ENCODE peak calls at places on chromosomes 2 and 18, in nine cellular contexts. T is AG10803; O is IMR-90; E is nucleus accumbens; B is bronchial epithelial cell; M is cardiac muscle cell; R is CD8-positive, alpha-beta memory T cell; F is coronary artery; X is fibroblast of villous mesenchyme. G is an unnamed sample.

GRCh38 chr2:180416553-180417113 is 409.5 kb upstream of the CWC22 start:
- DNase-seq in T (no peak), O (no peak), E (no peak), B (no peak), M (no peak), R (no peak), F (no peak), X (no peak), G (no peak)

GRCh38 chr18:63440219-63440618 is 17.9 kb upstream of the VPS4B start:
- DNase-seq in T (peak; percentile 46), O (peak; percentile 11), E (no peak), B (peak; percentile 64), M (no peak), R (no peak), F (no peak), X (no peak), G (peak; percentile 82)

GRCh38 chr2:74101574-74102300 is 46.0 kb downstream of the BOLA3 start:
- DNase-seq in T (no peak), O (no peak), E (no peak), B (no peak), M (no peak), R (no peak), F (no peak), X (no peak), G (no peak)

GRCh38 chr2:1731963-1732768 is 12.1 kb downstream of the PXDN start:
- DNase-seq in T (peak; percentile 97), O (peak; percentile 92), E (no peak), B (no peak), M (no peak), R (no peak), F (peak; percentile 74), X (peak; percentile 99), G (peak; percentile 68)

GRCh38 chr2:211085056-211085680 is 528.8 kb downstream of the CPS1 start:
- DNase-seq in T (peak; percentile 1), O (peak; percentile 1), E (no peak), B (peak; percentile 49), M (peak; percentile 42), R (no peak), F (no peak), X (peak; percentile 6), G (no peak)

GRCh38 chr2:104687147-104687546 is 166.8 kb upstream of the POU3F3 start:
- DNase-seq in T (no peak), O (no peak), E (no peak), B (no peak), M (no peak), R (no peak), F (no peak), X (no peak), G (no peak)

GRCh38 chr2:216911008-216911407 is 51.1 kb upstream of the TNP1 start:
- DNase-seq in T (no peak), O (no peak), E (no peak), B (no peak), M (no peak), R (no peak), F (no peak), X (no peak), G (no peak)

GRCh38 chr2:10080536-10081304 is 509 bp upstream of the CYS1 start:
- DNase-seq in T (no peak), O (no peak), E (no peak), B (no peak), M (no peak), R (peak; percentile 60), F (no peak), X (no peak), G (no peak)

GRCh38 chr2:230870544-230871360 is 6.0 kb downstream of the ITM2C start:
- DNase-seq in T (no peak), O (no peak), E (no peak), B (no peak), M (peak; percentile 66), R (no peak), F (no peak), X (peak; percentile 37), G (no peak)

GRCh38 chr2:218398437-218399390 is 954 bp upstream of the CTDSP1 start:
- DNase-seq in T (peak; percentile 86), O (peak; percentile 45), E (peak; percentile 65), B (peak; percentile 60), M (peak; percentile 88), R (peak; percentile 60), F (peak; percentile 91), X (peak; percentile 87), G (peak; percentile 71)

GRCh38 chr2:28316546-28317335 is 75.9 kb upstream of the FOSL2 start:
- DNase-seq in T (no peak), O (no peak), E (no peak), B (no peak), M (no peak), R (no peak), F (no peak), X (no peak), G (no peak)

GRCh38 chr2:217870528-217871011 is 132.2 kb downstream of the TNS1 start:
- DNase-seq in T (no peak), O (no peak), E (no peak), B (no peak), M (no peak), R (no peak), F (no peak), X (no peak), G (no peak)

GRCh38 chr18:29174891-29175290 is 998.0 kb upstream of the CDH2 start:
- DNase-seq in T (no peak), O (no peak), E (peak; percentile 7), B (no peak), M (no peak), R (no peak), F (no peak), X (no peak), G (no peak)

GRCh38 chr2:39492095-39492590 is 55.1 kb upstream of the MAP4K3 start:
- DNase-seq in T (peak; percentile 93), O (peak; percentile 98), E (no peak), B (peak; percentile 99), M (no peak), R (no peak), F (no peak), X (peak; percentile 97), G (peak; percentile 79)

GRCh38 chr2:8049111-8049720 is 632.6 kb upstream of the ID2 start:
- DNase-seq in T (peak; percentile 70), O (no peak), E (no peak), B (peak; percentile 3), M (peak; percentile 15), R (no peak), F (no peak), X (no peak), G (peak; percentile 25)

GRCh38 chr2:129067921-129068320 is 749.3 kb upstream of the HS6ST1 start:
- DNase-seq in T (no peak), O (no peak), E (no peak), B (no peak), M (no peak), R (no peak), F (no peak), X (no peak), G (no peak)

GRCh38 chr2:156385242-156385641 is 50.9 kb upstream of the GPD2 start:
- DNase-seq in T (no peak), O (no peak), E (no peak), B (no peak), M (no peak), R (no peak), F (no peak), X (no peak), G (no peak)

GRCh38 chr2:48601349-48601748 is 16.3 kb upstream of the GTF2A1L start:
- DNase-seq in T (no peak), O (peak; percentile 41), E (peak; percentile 37), B (peak; percentile 12), M (peak; percentile 35), R (no peak), F (no peak), X (no peak), G (no peak)

GRCh38 chr18:53797998-53798397 is 426.5 kb downstream of the MBD2 start:
- DNase-seq in T (no peak), O (no peak), E (no peak), B (no peak), M (no peak), R (no peak), F (no peak), X (no peak), G (no peak)

GRCh38 chr2:138059967-138060635 is 95.8 kb downstream of the HNMT start:
- DNase-seq in T (peak; percentile 52), O (peak; percentile 41), E (no peak), B (peak; percentile 96), M (no peak), R (no peak), F (no peak), X (peak; percentile 77), G (peak; percentile 35)

GRCh38 chr2:231905026-231905425 is 21.2 kb downstream of the NPPC start:
- DNase-seq in T (no peak), O (no peak), E (no peak), B (no peak), M (no peak), R (no peak), F (no peak), X (no peak), G (no peak)

GRCh38 chr2:134845028-134845427 is 6.6 kb downstream of the ACMSD start:
- DNase-seq in T (no peak), O (no peak), E (no peak), B (no peak), M (no peak), R (no peak), F (no peak), X (no peak), G (no peak)

GRCh38 chr2:95388091-95388692 is 14.3 kb upstream of the FAHD2A start:
- DNase-seq in T (no peak), O (no peak), E (no peak), B (no peak), M (no peak), R (no peak), F (peak; percentile 60), X (no peak), G (no peak)

GRCh38 chr18:13048061-13048605 is 57.0 kb downstream of the CEP192 start:
- DNase-seq in T (peak; percentile 67), O (no peak), E (no peak), B (no peak), M (no peak), R (no peak), F (no peak), X (no peak), G (no peak)

GRCh38 chr2:121699421-121700328 is 37.0 kb downstream of the NIFK start:
- DNase-seq in T (peak; percentile 76), O (peak; percentile 84), E (no peak), B (peak; percentile 96), M (no peak), R (peak; percentile 90), F (no peak), X (peak; percentile 54), G (peak; percentile 90)

GRCh38 chr2:229901819-229902218 is 20.0 kb downstream of the TRIP12 start:
- DNase-seq in T (peak; percentile 66), O (peak; percentile 73), E (no peak), B (peak; percentile 68), M (no peak), R (no peak), F (no peak), X (peak; percentile 63), G (peak; percentile 81)

GRCh38 chr2:99662761-99663341 is 173.0 kb upstream of the REV1 start:
- DNase-seq in T (peak; percentile 100), O (peak; percentile 97), E (peak; percentile 37), B (peak; percentile 10), M (no peak), R (no peak), F (no peak), X (peak; percentile 64), G (peak; percentile 94)

GRCh38 chr18:43525149-43525548 is 247.9 kb upstream of the SYT4 start:
- DNase-seq in T (no peak), O (no peak), E (no peak), B (no peak), M (no peak), R (no peak), F (no peak), X (no peak), G (no peak)

GRCh38 chr18:68839701-68840100 is 41.8 kb downstream of the CCDC102B start:
- DNase-seq in T (no peak), O (no peak), E (no peak), B (no peak), M (no peak), R (no peak), F (no peak), X (peak; percentile 22), G (no peak)